ENCODE peak calls at places on chromosomes 6 and 20, in nine cellular contexts. A is adrenal gland, I is body of pancreas, Y is uterus, M is H1, F is A549, E is sigmoid colon, S is IMR-90, U is heart left ventricle. B is an unnamed sample.

GRCh38 chr6:135488023-135488422 is 9.5 kb downstream of the AHI1 start:
- DNase-seq in U (no peak), Y (no peak), S (peak; percentile 74), F (no peak), E (no peak), A (no peak), I (no peak), M (no peak), B (no peak)

GRCh38 chr20:33604084-33604990 is 57.8 kb upstream of the C20orf144 start:
- DNase-seq in U (no peak), I (no peak), S (no peak), A (no peak), E (no peak), M (no peak), Y (no peak), F (no peak), B (no peak)

GRCh38 chr20:43316271-43316670 is 126.6 kb upstream of the PTPRT start:
- DNase-seq in U (no peak), E (no peak), S (no peak), M (no peak), Y (no peak), A (no peak), F (no peak), I (no peak), B (no peak)

GRCh38 chr20:34475979-34476736 is 40.1 kb upstream of the DYNLRB1 start:
- DNase-seq in M (no peak), Y (peak; percentile 52), F (peak; percentile 51), I (peak; percentile 67), A (peak; percentile 44), S (peak; percentile 21), U (peak; percentile 57), E (no peak), B (peak; percentile 37)

GRCh38 chr6:8483650-8484049 is 48.3 kb upstream of the SLC35B3 start:
- DNase-seq in Y (no peak), S (no peak), U (no peak), A (no peak), E (no peak), F (no peak), M (no peak), I (no peak), B (no peak)

GRCh38 chr6:124823240-124824105 is 138.8 kb upstream of the RNF217 start:
- DNase-seq in M (no peak), S (peak; percentile 11), A (no peak), U (no peak), Y (no peak), I (no peak), E (peak; percentile 63), F (no peak), B (no peak)

GRCh38 chr20:49989234-49990065 is 6.7 kb downstream of the SNAI1 start:
- DNase-seq in A (peak; percentile 41), M (peak; percentile 59), Y (peak; percentile 49), U (peak; percentile 77), E (peak; percentile 90), F (peak; percentile 41), I (peak; percentile 43), S (peak; percentile 87), B (no peak)

GRCh38 chr6:33207569-33208088 is 671 bp upstream of the RING1 start:
- DNase-seq in I (peak; percentile 57), F (peak; percentile 25), Y (peak; percentile 63), E (peak; percentile 82), A (peak; percentile 67), M (peak; percentile 66), S (peak; percentile 43), U (peak; percentile 58), B (no peak)

GRCh38 chr6:144811140-144811539 is 526.0 kb downstream of the UTRN start:
- DNase-seq in I (no peak), E (no peak), A (no peak), S (peak; percentile 13), M (no peak), U (no peak), Y (no peak), F (no peak), B (no peak)

GRCh38 chr6:157046776-157047175 is 269.6 kb downstream of the ARID1B start:
- DNase-seq in A (no peak), F (no peak), S (peak; percentile 30), M (no peak), E (no peak), U (no peak), I (no peak), Y (no peak), B (no peak)

GRCh38 chr20:46999821-47000465 is 105.3 kb downstream of the EYA2 start:
- DNase-seq in U (no peak), E (no peak), F (no peak), A (no peak), S (no peak), M (no peak), I (no peak), Y (no peak), B (no peak)

GRCh38 chr6:127119361-127120108 is 1.1 kb downstream of the RSPO3 start:
- DNase-seq in E (peak; percentile 66), M (peak; percentile 81), F (no peak), U (no peak), Y (peak; percentile 41), I (no peak), S (no peak), A (no peak), B (peak; percentile 31)

GRCh38 chr6:108588586-108588985 is 27.9 kb downstream of the FOXO3 start:
- DNase-seq in F (no peak), I (no peak), U (no peak), A (no peak), Y (no peak), E (no peak), M (no peak), S (peak; percentile 67), B (no peak)

GRCh38 chr6:40380271-40380670 is 206.9 kb downstream of the LRFN2 start:
- DNase-seq in A (no peak), I (no peak), S (no peak), U (no peak), F (no peak), E (no peak), Y (no peak), M (peak; percentile 20), B (no peak)

GRCh38 chr6:87473419-87473903 is 687 bp downstream of the SLC35A1 start:
- DNase-seq in A (peak; percentile 59), F (peak; percentile 9), S (peak; percentile 44), E (no peak), U (peak; percentile 57), Y (no peak), M (no peak), I (peak; percentile 14), B (no peak)

GRCh38 chr20:34942301-34942700 is 13.3 kb downstream of the GSS start:
- DNase-seq in S (no peak), I (no peak), U (no peak), F (no peak), E (peak; percentile 52), A (no peak), Y (no peak), M (no peak), B (no peak)

GRCh38 chr20:6053776-6054688 is at the start of gene LRRN4:
- DNase-seq in U (no peak), I (no peak), A (peak; percentile 1), S (peak; percentile 26), Y (no peak), M (peak; percentile 57), F (no peak), E (no peak), B (no peak)

GRCh38 chr6:117976030-117976651 is 69.1 kb downstream of the SLC35F1 start:
- DNase-seq in I (no peak), M (no peak), U (no peak), S (peak; percentile 44), E (no peak), A (no peak), Y (no peak), F (peak; percentile 54), B (peak; percentile 2)

GRCh38 chr20:56610098-56610497 is 19.0 kb upstream of the TFAP2C start:
- DNase-seq in A (no peak), I (no peak), S (no peak), E (no peak), U (no peak), Y (no peak), M (no peak), F (no peak), B (no peak)

GRCh38 chr20:11459090-11459877 is 458.4 kb upstream of the BTBD3 start:
- DNase-seq in M (no peak), S (peak; percentile 52), A (no peak), E (no peak), U (no peak), I (no peak), F (no peak), Y (no peak), B (no peak)

GRCh38 chr6:2917801-2918495 is 14.8 kb upstream of the SERPINB9 start:
- DNase-seq in U (no peak), I (no peak), S (no peak), M (peak; percentile 37), Y (no peak), A (no peak), E (no peak), F (no peak), B (no peak)

GRCh38 chr6:22658183-22658582 is 88.8 kb downstream of the HDGFL1 start:
- DNase-seq in M (no peak), E (no peak), I (no peak), A (no peak), Y (no peak), F (no peak), S (no peak), U (no peak), B (no peak)

GRCh38 chr6:81999826-82000225 is 247.3 kb upstream of the TENT5A start:
- DNase-seq in I (no peak), F (no peak), U (no peak), E (no peak), S (no peak), M (no peak), Y (no peak), A (no peak), B (no peak)

GRCh38 chr6:110255356-110255755 is 75.1 kb downstream of the CDC40 start:
- DNase-seq in S (peak; percentile 37), F (peak; percentile 7), E (no peak), Y (no peak), U (peak; percentile 18), I (no peak), M (peak; percentile 77), A (peak; percentile 20), B (no peak)
- TF ChIP-seq POLR2A in S (no peak), F (no peak), E (no peak), Y (no peak), U (no peak), I (no peak), M (no peak), A (no peak), B (no peak)

GRCh38 chr6:14444296-14444993 is 326.9 kb downstream of the CD83 start:
- DNase-seq in U (no peak), E (no peak), Y (no peak), F (no peak), A (no peak), I (no peak), S (no peak), M (no peak), B (no peak)
- TF ChIP-seq POLR2A in U (no peak), E (no peak), Y (no peak), F (no peak), A (no peak), I (no peak), S (no peak), M (no peak), B (no peak)

GRCh38 chr6:7261030-7261841 is 51.8 kb downstream of the SSR1 start:
- DNase-seq in E (peak; percentile 92), Y (peak; percentile 71), U (peak; percentile 86), I (peak; percentile 89), F (peak; percentile 75), S (peak; percentile 80), A (peak; percentile 93), M (peak; percentile 90), B (peak; percentile 74)
- TF ChIP-seq POLR2A in E (no peak), Y (peak; percentile 59), U (peak; percentile 87), I (peak; percentile 78), F (peak; percentile 67), S (peak; percentile 61), A (peak; percentile 72), M (no peak), B (no peak)

GRCh38 chr20:3846740-3847418 is at the start of gene MAVS:
- DNase-seq in M (peak; percentile 92), S (peak; percentile 70), U (peak; percentile 92), A (peak; percentile 87), E (peak; percentile 94), I (peak; percentile 91), Y (peak; percentile 56), F (peak; percentile 87), B (peak; percentile 87)
- TF ChIP-seq POLR2A in M (no peak), S (peak; percentile 82), U (peak; percentile 93), A (no peak), E (peak; percentile 42), I (peak; percentile 71), Y (peak; percentile 84), F (peak; percentile 78), B (peak; percentile 87)

B was measured in GM12892.